ENCODE peak calls at places on chromosomes 2 and 18, in six cellular contexts. O is heart right ventricle; M is T-helper 17 cell; B is right cardiac atrium; P is left lung; G is CD4-positive, alpha-beta T cell. N is an unnamed sample.
A peak's percentile ranks its signal among the peaks of the same experiment; 100 is the strongest.

GRCh38 chr18:51235011-51235789 is 37.7 kb upstream of the MEX3C start:
- ATAC-seq in O (no peak), M (no peak), B (peak; percentile 64), P (no peak), G (no peak), N (no peak)

GRCh38 chr2:224749136-224749535 is 33.0 kb upstream of the CCDC195 start:
- ATAC-seq in O (no peak), M (no peak), B (no peak), P (no peak), G (no peak), N (peak; percentile 53)

GRCh38 chr2:181430406-181431199 is 26.6 kb upstream of the ITGA4 start:
- ATAC-seq in O (no peak), M (peak; percentile 81), B (no peak), P (no peak), G (peak; percentile 61), N (peak; percentile 33)

GRCh38 chr2:171228826-171229225 is 68.1 kb upstream of the TLK1 start:
- ATAC-seq in O (no peak), M (no peak), B (no peak), P (no peak), G (no peak), N (no peak)

GRCh38 chr2:70133521-70134348 is 46.5 kb downstream of the PCBP1 start:
- ATAC-seq in O (no peak), M (peak; percentile 53), B (peak; percentile 14), P (no peak), G (peak; percentile 18), N (no peak)

GRCh38 chr2:238242731-238243495 is 3.1 kb upstream of the HES6 start:
- ATAC-seq in O (peak; percentile 4), M (no peak), B (peak; percentile 49), P (no peak), G (no peak), N (no peak)

GRCh38 chr2:166675553-166675952 is 181.5 kb upstream of the SCN7A start:
- ATAC-seq in O (no peak), M (no peak), B (no peak), P (no peak), G (no peak), N (peak; percentile 75)

GRCh38 chr18:62279561-62279960 is 45.5 kb upstream of the TNFRSF11A start:
- ATAC-seq in O (no peak), M (no peak), B (no peak), P (no peak), G (no peak), N (no peak)

GRCh38 chr18:79818036-79818435 is 20.3 kb downstream of the KCNG2 start:
- ATAC-seq in O (no peak), M (no peak), B (no peak), P (no peak), G (no peak), N (peak; percentile 9)

GRCh38 chr2:64291181-64291580 is 147.0 kb upstream of the PELI1 start:
- ATAC-seq in O (no peak), M (no peak), B (peak; percentile 81), P (peak; percentile 73), G (no peak), N (no peak)

GRCh38 chr2:8543065-8543411 is 138.8 kb upstream of the ID2 start:
- ATAC-seq in O (no peak), M (peak; percentile 55), B (no peak), P (no peak), G (peak; percentile 29), N (no peak)

GRCh38 chr2:85394256-85394655 is 15.9 kb downstream of the CAPG start:
- ATAC-seq in O (no peak), M (no peak), B (no peak), P (no peak), G (no peak), N (no peak)

GRCh38 chr2:96663177-96663576 is 20.6 kb downstream of the FER1L5 start:
- ATAC-seq in O (no peak), M (no peak), B (no peak), P (peak; percentile 24), G (no peak), N (no peak)

GRCh38 chr2:234454433-234454832 is 42.4 kb downstream of the ARL4C start:
- ATAC-seq in O (no peak), M (peak; percentile 88), B (no peak), P (no peak), G (peak; percentile 58), N (no peak)

GRCh38 chr2:227877359-227878309 is 6.2 kb downstream of the DAW1 start:
- ATAC-seq in O (peak; percentile 51), M (no peak), B (peak; percentile 60), P (no peak), G (no peak), N (peak; percentile 50)

GRCh38 chr18:48605408-48605845 is 66.6 kb downstream of the CTIF start:
- ATAC-seq in O (no peak), M (no peak), B (no peak), P (no peak), G (no peak), N (peak; percentile 57)

GRCh38 chr2:10175441-10175840 is 52.9 kb downstream of the RRM2 start:
- ATAC-seq in O (no peak), M (no peak), B (no peak), P (no peak), G (no peak), N (no peak)

GRCh38 chr2:231970461-231970860 is 8.9 kb downstream of the DIS3L2 start:
- ATAC-seq in O (no peak), M (no peak), B (no peak), P (no peak), G (no peak), N (no peak)

GRCh38 chr18:22185723-22186386 is 16.5 kb downstream of the GATA6 start:
- ATAC-seq in O (no peak), M (no peak), B (no peak), P (peak; percentile 44), G (no peak), N (no peak)

GRCh38 chr2:10846110-10846861 is 33.7 kb upstream of the PDIA6 start:
- ATAC-seq in O (peak; percentile 22), M (no peak), B (peak; percentile 70), P (no peak), G (no peak), N (no peak)

GRCh38 chr2:80591233-80591632 is 286.7 kb upstream of the LRRTM1 start:
- ATAC-seq in O (no peak), M (no peak), B (no peak), P (no peak), G (no peak), N (no peak)